ENCODE peak calls at places on chromosomes 13 and 19, in nine cellular contexts. Y is GM12878; T is AG08395; C is SJSA1; U is HEK293T; R is NCI-H82; K is effector CD4-positive, alpha-beta T cell; J is NCI-H1092 treated with DMSO at 0.1 percent for 48 hours; F is DND-41. N is an unnamed sample.

GRCh38 chr13:30622551-30622950 is 4.8 kb downstream of the USPL1 start:
- DNase-seq in Y (no peak), T (no peak), C (no peak), U (no peak), R (no peak), K (no peak), J (no peak), F (no peak), N (no peak)

GRCh38 chr13:75481176-75482069 is 546 bp downstream of the TBC1D4 start:
- DNase-seq in Y (no peak), T (peak), C (peak), U (peak), R (peak), K (no peak), J (peak), F (no peak), N (no peak)

GRCh38 chr13:113413898-113414282 is 39.4 kb downstream of the ADPRHL1 start:
- DNase-seq in Y (no peak), T (peak), C (peak), U (no peak), R (no peak), K (no peak), J (no peak), F (no peak), N (no peak)

GRCh38 chr13:48624858-48625257 is 28.9 kb upstream of the CYSLTR2 start:
- DNase-seq in Y (no peak), T (no peak), C (no peak), U (no peak), R (no peak), K (no peak), J (no peak), F (no peak), N (no peak)

GRCh38 chr13:71712988-71713653 is 153.9 kb downstream of the DACH1 start:
- DNase-seq in Y (no peak), T (no peak), C (no peak), U (peak), R (peak), K (no peak), J (peak), F (no peak), N (no peak)

GRCh38 chr13:101624210-101624922 is 171.9 kb downstream of the ITGBL1 start:
- DNase-seq in Y (no peak), T (no peak), C (peak), U (no peak), R (no peak), K (no peak), J (peak), F (no peak), N (no peak)

GRCh38 chr19:41480336-41480735 is 37.4 kb downstream of the ERICH4 start:
- DNase-seq in Y (no peak), T (no peak), C (no peak), U (no peak), R (peak), K (no peak), J (no peak), F (no peak), N (no peak)

GRCh38 chr19:35860436-35860817 is 3.7 kb downstream of the KIRREL2 start:
- DNase-seq in Y (no peak), T (no peak), C (no peak), U (no peak), R (no peak), K (no peak), J (no peak), F (no peak), N (no peak)

GRCh38 chr19:2764945-2765344 is 18.1 kb downstream of the SGTA start:
- DNase-seq in Y (no peak), T (no peak), C (no peak), U (no peak), R (no peak), K (no peak), J (no peak), F (no peak), N (no peak)

GRCh38 chr13:98854448-98854847 is 102.0 kb upstream of the SLC15A1 start:
- DNase-seq in Y (no peak), T (no peak), C (no peak), U (no peak), R (no peak), K (no peak), J (no peak), F (no peak), N (no peak)

GRCh38 chr19:591099-591958 is 1.6 kb downstream of the HCN2 start:
- DNase-seq in Y (no peak), T (peak), C (no peak), U (no peak), R (no peak), K (no peak), J (no peak), F (no peak), N (no peak)

GRCh38 chr13:76822691-76823267 is 63.4 kb downstream of the KCTD12 start:
- DNase-seq in Y (no peak), T (peak), C (no peak), U (no peak), R (peak), K (no peak), J (no peak), F (no peak), N (no peak)

GRCh38 chr13:90622547-90622946 is 724.9 kb upstream of the MIR17HG start:
- DNase-seq in Y (no peak), T (peak), C (no peak), U (no peak), R (no peak), K (no peak), J (no peak), F (no peak), N (no peak)

GRCh38 chr19:18733196-18733647 is 49.7 kb downstream of the CRTC1 start:
- DNase-seq in Y (no peak), T (no peak), C (peak), U (no peak), R (peak), K (no peak), J (peak), F (no peak), N (no peak)

GRCh38 chr19:12788682-12789097 is 2.6 kb upstream of the JUNB start:
- DNase-seq in Y (peak), T (peak), C (peak), U (no peak), R (peak), K (peak), J (peak), F (no peak), N (no peak)

GRCh38 chr13:103287659-103288058 is 221.4 kb upstream of the SLC10A2 start:
- DNase-seq in Y (no peak), T (no peak), C (peak), U (no peak), R (no peak), K (no peak), J (no peak), F (no peak), N (no peak)

GRCh38 chr19:16268676-16269319 is 55.8 kb upstream of the KLF2 start:
- DNase-seq in Y (no peak), T (no peak), C (no peak), U (no peak), R (no peak), K (peak), J (no peak), F (no peak), N (no peak)

GRCh38 chr13:114095486-114095885 is 36.9 kb downstream of the RASA3 start:
- DNase-seq in Y (no peak), T (no peak), C (no peak), U (no peak), R (no peak), K (no peak), J (no peak), F (no peak), N (no peak)

GRCh38 chr13:113493315-113493951 is 2.9 kb upstream of the DCUN1D2 start:
- DNase-seq in Y (peak), T (peak), C (peak), U (peak), R (no peak), K (no peak), J (no peak), F (no peak), N (no peak)

GRCh38 chr13:111549464-111549863 is 229.0 kb downstream of the TEX29 start:
- DNase-seq in Y (no peak), T (no peak), C (no peak), U (no peak), R (no peak), K (no peak), J (no peak), F (no peak), N (no peak)

GRCh38 chr13:99383946-99384345 is 76.7 kb upstream of the GPR183 start:
- DNase-seq in Y (no peak), T (no peak), C (no peak), U (no peak), R (no peak), K (no peak), J (no peak), F (no peak), N (no peak)

GRCh38 chr19:16714702-16715294 is 4.8 kb upstream of the NWD1 start:
- DNase-seq in Y (peak), T (peak), C (no peak), U (peak), R (peak), K (peak), J (peak), F (peak), N (peak)

GRCh38 chr13:47213057-47213456 is 316.2 kb upstream of the HTR2A start:
- DNase-seq in Y (no peak), T (no peak), C (no peak), U (no peak), R (peak), K (no peak), J (no peak), F (no peak), N (no peak)

GRCh38 chr13:111423168-111423785 is 102.8 kb downstream of the TEX29 start:
- DNase-seq in Y (no peak), T (no peak), C (no peak), U (no peak), R (no peak), K (no peak), J (no peak), F (no peak), N (no peak)

GRCh38 chr19:15551183-15552004 is 43.1 kb downstream of the CYP4F22 start:
- DNase-seq in Y (no peak), T (peak), C (no peak), U (peak), R (peak), K (peak), J (no peak), F (peak), N (no peak)

GRCh38 chr13:53250272-53250875 is 221.8 kb downstream of the OLFM4 start:
- DNase-seq in Y (peak), T (peak), C (peak), U (peak), R (peak), K (no peak), J (peak), F (peak), N (peak)

GRCh38 chr19:54461201-54462071 is 2.1 kb downstream of the LENG9 start:
- DNase-seq in Y (no peak), T (no peak), C (no peak), U (no peak), R (no peak), K (no peak), J (no peak), F (no peak), N (no peak)

GRCh38 chr19:28711401-28711800 is 501.6 kb downstream of the UQCRFS1 start:
- DNase-seq in Y (no peak), T (no peak), C (no peak), U (no peak), R (no peak), K (no peak), J (no peak), F (no peak), N (no peak)

GRCh38 chr13:105952233-105952767 is 583.2 kb downstream of the EFNB2 start:
- DNase-seq in Y (no peak), T (no peak), C (no peak), U (no peak), R (no peak), K (no peak), J (no peak), F (no peak), N (no peak)

GRCh38 chr19:1567116-1567847 is 843 bp downstream of the MEX3D start:
- DNase-seq in Y (no peak), T (peak), C (peak), U (no peak), R (no peak), K (no peak), J (no peak), F (no peak), N (no peak)

GRCh38 chr19:38350883-38351282 is 15.3 kb downstream of the CATSPERG start:
- DNase-seq in Y (no peak), T (no peak), C (no peak), U (no peak), R (no peak), K (no peak), J (no peak), F (no peak), N (no peak)

GRCh38 chr19:40920300-40921004 is 38.4 kb upstream of the CYP2A7 start:
- DNase-seq in Y (no peak), T (no peak), C (no peak), U (no peak), R (no peak), K (no peak), J (no peak), F (no peak), N (no peak)

N was measured in GM12864.